ENCODE peak calls at places on chromosomes 5 and 9, in nine cellular contexts. Q is NCI-H1694; U is H9; P is naive thymus-derived CD4-positive, alpha-beta T cell; X is effector CD4-positive, alpha-beta T cell; N is GM04504; S is T1000; K is sciatic nerve; R is IMR-90. L is an unnamed sample.
A peak's percentile ranks its signal among the peaks of the same experiment; 100 is the strongest.

GRCh38 chr5:11617080-11617479 is 287.2 kb downstream of the CTNND2 start:
- DNase-seq in U (no peak), X (no peak), N (no peak), R (no peak), S (no peak), K (no peak), Q (no peak), P (no peak), L (no peak)

GRCh38 chr5:107470007-107470582 is 200.6 kb downstream of the EFNA5 start:
- DNase-seq in Q (no peak), S (no peak), R (peak; percentile 41), N (no peak), K (no peak), X (no peak), P (no peak), U (no peak), L (no peak)

GRCh38 chr9:98860871-98861293 is 53.4 kb downstream of the GALNT12 start:
- DNase-seq in U (no peak), K (peak; percentile 75), S (peak; percentile 20), Q (peak; percentile 80), X (no peak), R (peak; percentile 95), N (peak; percentile 98), P (no peak), L (no peak)

GRCh38 chr9:81108391-81108790 is 581.0 kb downstream of the TLE1 start:
- DNase-seq in N (no peak), X (no peak), K (no peak), U (no peak), R (peak; percentile 46), S (peak; percentile 15), P (no peak), Q (no peak), L (no peak)

GRCh38 chr5:140295414-140295813 is 7.5 kb downstream of the PFDN1 start:
- DNase-seq in X (no peak), P (peak; percentile 16), S (no peak), Q (no peak), U (no peak), K (no peak), N (peak; percentile 59), R (peak; percentile 99), L (no peak)

GRCh38 chr5:172741206-172741582 is 29.8 kb downstream of the DUSP1 start:
- DNase-seq in U (no peak), R (no peak), N (no peak), K (no peak), S (no peak), Q (no peak), X (no peak), P (no peak), L (no peak)

GRCh38 chr5:12312343-12312742 is 408.1 kb upstream of the CTNND2 start:
- DNase-seq in U (no peak), X (no peak), Q (no peak), R (no peak), N (no peak), K (no peak), S (no peak), P (no peak), L (no peak)

GRCh38 chr5:142120247-142120935 is 11.8 kb downstream of the NDFIP1 start:
- DNase-seq in X (no peak), P (no peak), R (no peak), U (no peak), K (no peak), Q (no peak), N (no peak), S (no peak), L (no peak)

GRCh38 chr5:1121891-1122290 is 10.0 kb upstream of the SLC12A7 start:
- DNase-seq in R (no peak), K (no peak), X (no peak), P (no peak), Q (no peak), N (no peak), U (no peak), S (no peak), L (no peak)

GRCh38 chr9:41229408-41230401 is 40.6 kb upstream of the ZNG1F start:
- DNase-seq in X (no peak), U (peak; percentile 54), R (peak; percentile 36), P (no peak), K (peak; percentile 62), S (no peak), N (no peak), Q (no peak), L (peak; percentile 51)

GRCh38 chr5:54838843-54839242 is 146.6 kb downstream of the ESM1 start:
- DNase-seq in X (no peak), N (no peak), K (no peak), Q (no peak), S (no peak), R (no peak), U (no peak), P (no peak), L (no peak)

GRCh38 chr9:83432104-83432627 is 106.0 kb downstream of the FRMD3 start:
- DNase-seq in K (peak; percentile 76), P (no peak), U (peak; percentile 65), N (peak; percentile 66), Q (no peak), S (peak; percentile 83), X (no peak), R (no peak), L (no peak)

GRCh38 chr9:72557549-72557948 is 36.1 kb downstream of the TMC1 start:
- DNase-seq in Q (no peak), U (no peak), K (no peak), X (no peak), N (peak; percentile 80), S (peak; percentile 62), P (no peak), R (peak; percentile 97), L (no peak)

GRCh38 chr5:170393235-170393634 is 4.1 kb upstream of the KCNMB1 start:
- DNase-seq in P (peak; percentile 19), K (no peak), S (no peak), R (no peak), N (no peak), X (no peak), Q (no peak), U (no peak), L (no peak)